ENCODE peak calls at places on chromosome 12, in seven cellular contexts. X is stomach; L is effector memory CD8-positive, alpha-beta T cell; F is transverse colon; H is iPS DF 6.9; W is GM04504; U is A549. B is an unnamed sample.

GRCh38 chr12:79673334-79673733 is 17.4 kb downstream of the PAWR start:
- DNase-seq in X (no peak), L (no peak), F (no peak), H (no peak), W (no peak), U (no peak), B (no peak)

GRCh38 chr12:104582739-104583138 is 126.0 kb downstream of the CHST11 start:
- DNase-seq in X (no peak), L (no peak), F (peak), H (no peak), W (no peak), U (no peak), B (no peak)

GRCh38 chr12:75444444-75445136 is 36.0 kb upstream of the GLIPR1 start:
- DNase-seq in X (no peak), L (no peak), F (no peak), H (no peak), W (no peak), U (peak), B (no peak)

GRCh38 chr12:79850610-79851299 is 84.1 kb downstream of the PPP1R12A start:
- DNase-seq in X (no peak), L (no peak), F (no peak), H (no peak), W (no peak), U (no peak), B (no peak)

GRCh38 chr12:110907583-110907982 is 12.8 kb downstream of the MYL2 start:
- DNase-seq in X (no peak), L (no peak), F (no peak), H (no peak), W (no peak), U (no peak), B (no peak)

GRCh38 chr12:460301-461230 is 827 bp downstream of the B4GALNT3 start:
- DNase-seq in X (no peak), L (peak), F (peak), H (no peak), W (no peak), U (no peak), B (no peak)

GRCh38 chr12:41532072-41532471 is 344.0 kb downstream of the PDZRN4 start:
- DNase-seq in X (no peak), L (no peak), F (no peak), H (no peak), W (no peak), U (no peak), B (no peak)

GRCh38 chr12:113591480-113591971 is 119.9 kb upstream of the LHX5 start:
- DNase-seq in X (no peak), L (no peak), F (no peak), H (no peak), W (no peak), U (no peak), B (no peak)

GRCh38 chr12:84946753-84947152 is 34.2 kb upstream of the SLC6A15 start:
- DNase-seq in X (no peak), L (no peak), F (no peak), H (no peak), W (no peak), U (no peak), B (no peak)

GRCh38 chr12:107398101-107398500 is 287.5 kb upstream of the PWP1 start:
- DNase-seq in X (no peak), L (no peak), F (no peak), H (no peak), W (no peak), U (no peak), B (no peak)

GRCh38 chr12:3527181-3527580 is 36.2 kb downstream of the PRMT8 start:
- DNase-seq in X (no peak), L (no peak), F (no peak), H (no peak), W (peak), U (peak), B (no peak)

GRCh38 chr12:58930770-58931324 is 10.5 kb upstream of the LRIG3 start:
- DNase-seq in X (no peak), L (no peak), F (no peak), H (no peak), W (no peak), U (no peak), B (no peak)

GRCh38 chr12:111034148-111034910 is 114.0 kb upstream of the MYL2 start:
- DNase-seq in X (no peak), L (no peak), F (no peak), H (no peak), W (no peak), U (no peak), B (no peak)

GRCh38 chr12:107983871-107984480 is 145.1 kb upstream of the WSCD2 start:
- DNase-seq in X (no peak), L (no peak), F (no peak), H (no peak), W (no peak), U (no peak), B (no peak)

GRCh38 chr12:34203866-34204620 is 181.7 kb downstream of the ALG10 start:
- DNase-seq in X (no peak), L (no peak), F (no peak), H (no peak), W (no peak), U (no peak), B (no peak)

GRCh38 chr12:124938606-124939427 is 24.4 kb upstream of the UBC start:
- DNase-seq in X (peak), L (peak), F (peak), H (no peak), W (peak), U (peak), B (peak)

GRCh38 chr12:93982847-93983315 is 165.5 kb upstream of the PLXNC1 start:
- DNase-seq in X (no peak), L (no peak), F (no peak), H (no peak), W (peak), U (peak), B (no peak)

GRCh38 chr12:55728185-55728931 is 451 bp downstream of the CD63 start:
- DNase-seq in X (peak), L (no peak), F (peak), H (no peak), W (no peak), U (peak), B (peak)

GRCh38 chr12:48349471-48349870 is 1.2 kb downstream of the ZNF641 start:
- DNase-seq in X (no peak), L (no peak), F (no peak), H (no peak), W (no peak), U (no peak), B (no peak)

GRCh38 chr12:32139064-32139421 is 32.4 kb downstream of the BICD1 start:
- DNase-seq in X (no peak), L (no peak), F (peak), H (no peak), W (no peak), U (no peak), B (no peak)

GRCh38 chr12:100987552-100988277 is 193.1 kb downstream of the ANO4 start:
- DNase-seq in X (no peak), L (no peak), F (no peak), H (no peak), W (peak), U (peak), B (no peak)

GRCh38 chr12:14981049-14981448 is 8.2 kb downstream of the PDE6H start:
- DNase-seq in X (no peak), L (no peak), F (no peak), H (no peak), W (no peak), U (no peak), B (peak)

GRCh38 chr12:73798523-73798922 is 739.1 kb upstream of the ATXN7L3B start:
- DNase-seq in X (no peak), L (no peak), F (no peak), H (no peak), W (no peak), U (no peak), B (no peak)

GRCh38 chr12:46560078-46560477 is 187.5 kb upstream of the SLC38A2 start:
- DNase-seq in X (no peak), L (no peak), F (no peak), H (no peak), W (no peak), U (no peak), B (no peak)

GRCh38 chr12:120771097-120771496 is 45.5 kb downstream of the ACADS start:
- DNase-seq in X (no peak), L (no peak), F (no peak), H (no peak), W (no peak), U (no peak), B (no peak)

GRCh38 chr12:1003600-1004271 is 12.7 kb downstream of the ERC1 start:
- DNase-seq in X (no peak), L (no peak), F (no peak), H (no peak), W (no peak), U (no peak), B (no peak)

GRCh38 chr12:26629864-26630263 is 203.1 kb downstream of the ITPR2 start:
- DNase-seq in X (no peak), L (no peak), F (no peak), H (no peak), W (no peak), U (peak), B (no peak)

GRCh38 chr12:38138225-38139221 is 178.1 kb upstream of the ALG10B start:
- DNase-seq in X (peak), L (peak), F (peak), H (peak), W (peak), U (peak), B (peak)

GRCh38 chr12:112906712-112907414 is at the start of gene OAS1:
- DNase-seq in X (peak), L (peak), F (peak), H (no peak), W (no peak), U (peak), B (peak)

GRCh38 chr12:49058366-49059062 is 2.1 kb downstream of the KMT2D start:
- DNase-seq in X (no peak), L (no peak), F (no peak), H (no peak), W (no peak), U (no peak), B (no peak)

GRCh38 chr12:7090222-7090998 is 1.8 kb downstream of the C1R start:
- DNase-seq in X (no peak), L (no peak), F (no peak), H (no peak), W (no peak), U (no peak), B (no peak)